ENCODE peak calls at places on chromosomes 6 and 20, in nine cellular contexts. C is iPS DF 19.7, B is astrocyte of the spinal cord, G is iris pigment epithelial cell, D is NAMALWA, V is T-helper 22 cell, I is HFFc6, H is left cardiac atrium, Z is NCI-H345. X is an unnamed sample.

GRCh38 chr6:87287251-87287650 is 35.1 kb upstream of the SMIM8 start:
- DNase-seq in V (no peak), G (peak; percentile 25), D (no peak), C (no peak), B (peak; percentile 12), H (no peak), I (no peak), Z (no peak), X (no peak)

GRCh38 chr20:32945710-32946221 is 58.5 kb downstream of the SUN5 start:
- DNase-seq in V (no peak), Z (no peak), D (peak; percentile 57), B (peak; percentile 22), H (no peak), C (peak; percentile 5), I (peak; percentile 27), G (peak; percentile 43), X (peak; percentile 26)

GRCh38 chr6:96391776-96392175 is 129.8 kb upstream of the UFL1 start:
- DNase-seq in V (no peak), C (peak; percentile 71), H (no peak), Z (peak; percentile 92), I (no peak), G (no peak), B (peak; percentile 5), D (no peak), X (peak; percentile 71)

GRCh38 chr20:47586648-47587306 is 85.1 kb downstream of the NCOA3 start:
- DNase-seq in I (no peak), Z (no peak), G (peak; percentile 60), D (no peak), C (no peak), B (peak; percentile 37), H (no peak), V (no peak), X (no peak)

GRCh38 chr20:45751714-45752113 is 29.6 kb downstream of the SPINT4 start:
- DNase-seq in C (no peak), B (no peak), Z (no peak), I (no peak), H (no peak), D (no peak), V (no peak), G (no peak), X (no peak)

GRCh38 chr20:25571240-25571639 is 14.1 kb downstream of the NINL start:
- DNase-seq in H (no peak), C (no peak), G (no peak), D (no peak), I (no peak), Z (no peak), V (no peak), B (no peak), X (no peak)

GRCh38 chr6:37714836-37715425 is 17.2 kb upstream of the MDGA1 start:
- DNase-seq in D (no peak), B (no peak), V (no peak), C (no peak), I (no peak), Z (no peak), G (no peak), H (no peak), X (no peak)

GRCh38 chr6:15399651-15400470 is 154.0 kb downstream of the JARID2 start:
- DNase-seq in G (peak; percentile 87), C (no peak), I (peak; percentile 37), H (peak; percentile 80), D (no peak), Z (no peak), B (peak; percentile 88), V (no peak), X (peak; percentile 77)

GRCh38 chr6:39203804-39204495 is 25.3 kb downstream of the KCNK5 start:
- DNase-seq in Z (no peak), D (no peak), B (no peak), I (no peak), H (peak; percentile 45), V (no peak), C (no peak), G (no peak), X (no peak)

GRCh38 chr6:160767019-160767646 is 65.1 kb downstream of the PLG start:
- DNase-seq in I (no peak), V (no peak), B (peak; percentile 52), D (peak; percentile 61), G (peak; percentile 9), C (no peak), Z (no peak), H (peak; percentile 68), X (peak; percentile 31)

X was measured in cerebellar cortex.